ENCODE peak calls at places on chromosomes 2 and 18, in seven cellular contexts. V is GM12891, M is HepG2, I is GM12878, S is SK-N-SH, K is K562, W is H1. Y is an unnamed sample.

GRCh38 chr18:51757525-51757924 is 560.0 kb upstream of the MEX3C start:
- DNase-seq in W (no peak), S (no peak), K (no peak), I (no peak), V (no peak), M (peak), Y (no peak)

GRCh38 chr2:237262838-237263771 is 150.9 kb downstream of the COL6A3 start:
- DNase-seq in W (no peak), K (no peak), V (no peak), S (no peak), M (no peak), I (no peak), Y (no peak)

GRCh38 chr2:144890828-144891227 is 370.9 kb upstream of the ZEB2 start:
- DNase-seq in S (peak), W (no peak), K (peak), I (no peak), V (no peak), M (no peak), Y (no peak)

GRCh38 chr2:29322011-29322410 is 206.8 kb downstream of the CLIP4 start:
- DNase-seq in I (no peak), M (no peak), W (no peak), S (no peak), V (peak), K (no peak), Y (no peak)

GRCh38 chr2:10787176-10787968 is 25.2 kb downstream of the PDIA6 start:
- DNase-seq in S (peak), M (peak), V (no peak), W (no peak), K (peak), I (no peak), Y (no peak)

GRCh38 chr2:240959214-240959940 is 39.0 kb upstream of the SNED1 start:
- DNase-seq in M (no peak), V (peak), I (no peak), W (no peak), S (peak), K (no peak), Y (peak)

GRCh38 chr2:155190342-155190741 is 491.8 kb downstream of the KCNJ3 start:
- DNase-seq in W (no peak), S (no peak), I (no peak), K (no peak), V (no peak), M (peak), Y (no peak)

GRCh38 chr2:232265329-232265728 is 113.2 kb upstream of the ALPP start:
- DNase-seq in V (no peak), M (no peak), W (no peak), I (no peak), K (no peak), S (no peak), Y (no peak)

GRCh38 chr18:41989508-41989907 is 34.5 kb downstream of the PIK3C3 start:
- DNase-seq in S (no peak), V (no peak), M (no peak), K (no peak), W (no peak), I (no peak), Y (no peak)

GRCh38 chr2:39523308-39524044 is 86.4 kb upstream of the MAP4K3 start:
- DNase-seq in K (peak), S (no peak), M (peak), W (no peak), V (no peak), I (no peak), Y (no peak)

GRCh38 chr18:824179-824578 is 12.1 kb upstream of the YES1 start:
- DNase-seq in M (peak), W (no peak), S (no peak), K (peak), I (no peak), V (no peak), Y (no peak)

GRCh38 chr2:80026040-80026729 is 278.4 kb downstream of the LRRTM1 start:
- DNase-seq in V (no peak), W (no peak), S (no peak), I (no peak), M (no peak), K (no peak), Y (no peak)

GRCh38 chr2:2932692-2933305 is 444.8 kb downstream of the EIPR1 start:
- DNase-seq in S (no peak), M (no peak), V (no peak), K (no peak), I (no peak), W (no peak), Y (no peak)

GRCh38 chr2:161576421-161576820 is 47.8 kb upstream of the SLC4A10 start:
- DNase-seq in K (peak), M (peak), I (no peak), W (peak), S (peak), V (peak), Y (no peak)

GRCh38 chr2:190846746-190847145 is 33.9 kb upstream of the GLS start:
- DNase-seq in I (no peak), W (no peak), S (no peak), K (no peak), V (no peak), M (peak), Y (no peak)

GRCh38 chr2:118050386-118050785 is 36.5 kb upstream of the CCDC93 start:
- DNase-seq in K (no peak), I (no peak), M (no peak), V (no peak), S (no peak), W (no peak), Y (no peak)

GRCh38 chr18:45761512-45762114 is 37.6 kb downstream of the SLC14A1 start:
- DNase-seq in W (no peak), M (no peak), S (no peak), K (peak), I (no peak), V (no peak), Y (no peak)

GRCh38 chr2:28206786-28207185 is 185.9 kb upstream of the FOSL2 start:
- DNase-seq in W (no peak), I (no peak), M (no peak), K (no peak), V (no peak), S (no peak), Y (no peak)

GRCh38 chr2:134574610-134575332 is 144.0 kb downstream of the TMEM163 start:
- DNase-seq in I (no peak), S (peak), K (no peak), V (no peak), M (no peak), W (no peak), Y (no peak)

GRCh38 chr2:23901966-23902942 is 24.7 kb downstream of the ATAD2B start:
- DNase-seq in S (no peak), V (no peak), I (no peak), K (no peak), M (no peak), W (no peak), Y (no peak)

GRCh38 chr18:22827741-22828140 is 105.4 kb upstream of the RBBP8 start:
- DNase-seq in W (no peak), M (no peak), K (no peak), S (no peak), V (no peak), I (no peak), Y (no peak)

GRCh38 chr2:178761759-178762371 is 45.4 kb downstream of the TTN start:
- DNase-seq in M (peak), K (peak), S (peak), V (no peak), W (peak), I (peak), Y (peak)

GRCh38 chr2:85745619-85746018 is 8.2 kb upstream of the ATOH8 start:
- DNase-seq in V (no peak), S (no peak), M (no peak), I (no peak), W (no peak), K (no peak), Y (no peak)

GRCh38 chr2:233435436-233436190 is 81.3 kb downstream of the DGKD start:
- DNase-seq in K (no peak), I (no peak), V (no peak), M (no peak), S (no peak), W (no peak), Y (no peak)

GRCh38 chr2:226796840-226797288 is 2.8 kb downstream of the IRS1 start:
- DNase-seq in M (no peak), V (no peak), I (no peak), K (no peak), W (no peak), S (peak), Y (no peak)

GRCh38 chr2:131123192-131123591 is 18.1 kb downstream of the PLEKHB2 start:
- DNase-seq in K (no peak), S (no peak), M (no peak), W (no peak), I (no peak), V (no peak), Y (no peak)

GRCh38 chr2:163997466-163997865 is 261.7 kb upstream of the FIGN start:
- DNase-seq in I (no peak), K (no peak), S (no peak), V (no peak), M (no peak), W (no peak), Y (no peak)

GRCh38 chr2:121049921-121050585 is 234.9 kb downstream of the TFCP2L1 start:
- DNase-seq in M (no peak), I (no peak), K (no peak), W (no peak), S (no peak), V (no peak), Y (no peak)

GRCh38 chr2:9950521-9951271 is 797 bp upstream of the GRHL1 start:
- DNase-seq in M (no peak), S (no peak), W (no peak), V (peak), I (no peak), K (peak), Y (peak)

GRCh38 chr2:234502285-234502918 is 5.5 kb upstream of the ARL4C start:
- DNase-seq in K (no peak), V (no peak), W (no peak), S (no peak), M (no peak), I (no peak), Y (no peak)

GRCh38 chr18:49459404-49460171 is 857 bp downstream of the DYM start:
- DNase-seq in I (no peak), K (peak), S (peak), V (no peak), M (no peak), W (no peak), Y (no peak)

GRCh38 chr2:20568501-20569463 is 82.1 kb downstream of the HS1BP3 start:
- DNase-seq in M (no peak), V (no peak), K (no peak), S (no peak), W (no peak), I (no peak), Y (no peak)

DNA sequence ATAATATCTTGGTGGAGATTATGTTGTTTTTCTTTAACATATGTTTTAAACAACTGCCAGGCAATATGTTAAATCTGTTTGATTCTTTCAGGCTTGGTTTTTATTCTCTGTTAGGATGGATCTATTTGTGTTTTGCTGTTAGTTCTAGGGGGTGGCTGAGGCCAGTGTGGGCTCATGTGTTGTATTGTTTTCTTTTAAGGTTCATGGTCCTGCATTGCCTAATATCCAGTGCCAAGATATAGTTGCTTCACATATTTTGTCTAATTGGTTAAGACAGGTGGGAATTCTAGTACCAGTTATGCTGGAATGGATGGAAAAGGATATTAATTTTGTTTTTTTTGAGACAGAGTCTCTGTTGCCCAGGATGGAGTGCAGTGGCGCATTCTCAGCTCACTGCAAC is 7.6 kb downstream of the METAP1D start:
- DNase-seq in S (no peak), I (no peak), V (no peak), K (no peak), W (no peak), M (no peak), Y (no peak)
- TF ChIP-seq TAF1 in S (no peak), I (no peak), V (no peak), K (no peak), W (no peak), M (no peak), Y (no peak)

DNA sequence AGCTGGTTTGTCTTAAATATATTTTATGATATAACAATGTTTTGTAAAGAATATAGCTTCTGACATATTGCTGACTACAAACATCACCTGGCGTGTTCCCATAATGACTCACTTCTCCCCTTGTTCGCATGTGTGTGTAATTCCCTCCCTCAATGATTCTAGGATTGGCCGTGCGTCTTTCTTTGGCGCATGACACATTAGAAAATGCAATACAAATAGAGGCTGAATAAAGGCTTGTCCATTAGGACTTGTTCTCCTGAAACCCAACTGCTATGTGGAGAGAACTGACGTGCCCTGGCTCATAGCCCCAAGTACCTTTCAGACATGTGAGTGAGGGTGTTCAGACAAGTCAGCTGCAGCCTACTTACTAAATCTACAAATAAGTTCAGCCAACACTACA is 159.7 kb upstream of the CDH20 start:
- DNase-seq in I (no peak), S (no peak), K (no peak), W (no peak), M (no peak), V (no peak), Y (no peak)
- TF ChIP-seq POLR2AphosphoS5 in I (no peak), S (no peak), K (no peak), W (no peak), M (no peak), V (no peak), Y (no peak)

GRCh38 chr2:188976545-188977268 is 2.5 kb downstream of the COL3A1 start:
- DNase-seq in M (peak), V (no peak), S (no peak), I (no peak), W (no peak), K (no peak), Y (no peak)

GRCh38 chr2:188974184-188974583 is at the start of gene COL3A1:
- DNase-seq in M (no peak), K (no peak), I (no peak), S (no peak), V (no peak), W (no peak), Y (no peak)

GRCh38 chr2:188978291-188979081 is 4.3 kb downstream of the COL3A1 start:
- DNase-seq in I (peak), K (no peak), M (peak), S (no peak), W (no peak), V (no peak), Y (no peak)

GRCh38 chr2:188973650-188974049 is 523 bp upstream of the COL3A1 start:
- DNase-seq in S (no peak), I (no peak), V (no peak), K (no peak), W (no peak), M (no peak), Y (no peak)

DNA sequence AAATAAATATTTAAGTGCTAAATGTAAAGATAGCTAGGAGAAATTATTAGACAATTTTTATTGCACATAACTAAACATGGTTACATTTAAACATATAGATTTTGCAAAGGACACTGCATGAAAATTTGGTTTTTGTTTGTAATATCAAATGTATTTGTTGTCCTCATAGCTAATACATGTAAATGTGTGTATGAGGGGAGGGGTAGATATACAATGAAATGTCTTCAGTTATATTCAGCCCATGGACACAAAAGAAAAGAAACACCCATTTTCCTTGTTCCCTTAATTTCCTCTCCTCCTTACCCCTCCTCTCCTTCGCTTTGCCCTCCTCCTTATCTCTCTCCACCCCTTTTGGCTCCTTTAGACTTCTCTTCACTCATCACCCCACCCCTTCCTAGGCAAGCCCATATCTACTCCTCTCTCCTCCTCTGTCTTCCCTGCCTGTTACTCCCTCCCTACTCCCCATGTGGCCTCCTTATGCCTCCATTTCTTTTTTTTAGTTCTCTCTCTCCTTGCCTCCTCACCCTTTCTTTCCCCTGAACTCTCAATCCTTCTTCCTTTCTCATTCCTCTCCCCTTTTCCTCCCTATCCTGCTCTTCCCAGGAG is 1.4 kb downstream of the COL3A1 start:
- DNase-seq in I (no peak), W (no peak), V (no peak), M (no peak), K (peak), S (no peak), Y (no peak)
- TF ChIP-seq TAF1 in I (no peak), W (no peak), V (no peak), M (no peak), K (no peak), S (peak), Y (no peak)

DNA sequence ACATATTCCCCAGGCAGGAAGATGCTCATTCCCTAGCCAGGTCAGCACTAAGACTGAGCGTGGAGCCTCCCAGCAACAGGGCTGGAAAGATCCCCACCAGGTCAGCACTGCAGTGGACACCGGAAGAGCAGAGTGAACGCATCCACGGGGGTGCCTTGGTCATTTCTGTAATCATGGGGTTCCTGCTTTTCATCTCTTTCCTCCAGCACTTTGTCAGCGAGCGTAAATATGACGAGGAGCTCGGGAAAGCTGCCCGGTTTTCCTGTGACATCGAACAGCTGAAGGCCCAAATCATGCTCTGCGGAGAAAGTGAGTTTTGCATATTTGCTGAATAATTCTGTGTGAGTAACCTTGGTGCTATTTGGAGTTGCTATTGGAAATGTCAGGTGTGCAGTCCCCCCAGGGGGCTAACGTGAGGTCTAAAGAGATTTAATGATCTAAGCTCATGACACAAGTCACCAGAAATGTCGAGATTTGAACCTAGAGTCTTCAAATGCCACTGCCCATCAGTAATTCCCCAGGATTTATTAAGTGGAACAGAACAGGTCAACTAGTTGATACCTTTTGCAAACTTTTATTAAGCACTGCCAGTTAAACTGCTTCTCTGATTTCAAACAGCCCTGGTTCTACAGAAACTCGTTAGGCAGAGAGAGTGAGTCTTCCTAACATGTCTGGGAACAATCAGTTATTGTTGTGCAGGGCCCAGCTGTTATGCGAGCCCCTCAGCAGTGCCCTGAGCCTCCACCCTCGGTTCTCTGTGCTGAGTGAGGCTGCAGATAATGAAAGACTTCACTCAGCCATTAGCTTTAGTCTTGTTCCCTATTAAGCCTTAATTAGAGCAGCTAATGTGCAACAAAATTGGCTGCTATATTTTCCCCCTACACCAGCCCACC is 39.9 kb downstream of the KCTD18 start:
- DNase-seq in M (no peak), K (no peak), I (no peak), W (no peak), V (no peak), S (no peak), Y (no peak)
- TF ChIP-seq POLR2AphosphoS5 in M (no peak), K (no peak), I (no peak), W (no peak), V (no peak), S (no peak), Y (no peak)